ENCODE peak calls at places on chromosome X, in four cellular contexts. D, S, T and B are unnamed samples.

GRCh38 chrX:141405878-141406492 is 163.7 kb upstream of the SPANXC start:
- DNase-seq in T (no peak), D (no peak), S (peak), B (no peak)

GRCh38 chrX:72340572-72340971 is 34.9 kb upstream of the CITED1 start:
- DNase-seq in S (no peak), T (no peak), D (no peak), B (no peak)

GRCh38 chrX:135416546-135416945 is 5.2 kb upstream of the SMIM10L2A start:
- DNase-seq in D (no peak), T (no peak), S (no peak), B (no peak)

GRCh38 chrX:25519258-25519657 is 503.5 kb upstream of the ARX start:
- DNase-seq in D (no peak), T (no peak), S (no peak), B (no peak)

GRCh38 chrX:64321507-64321906 is 73.7 kb downstream of the MTMR8 start:
- DNase-seq in D (no peak), S (no peak), T (no peak), B (no peak)

GRCh38 chrX:48491809-48492208 is 15.8 kb downstream of the FTSJ1 start:
- DNase-seq in S (no peak), T (no peak), D (no peak), B (no peak)

GRCh38 chrX:131826572-131826971 is 196.5 kb upstream of the STK26 start:
- DNase-seq in S (no peak), D (no peak), T (no peak), B (no peak)

GRCh38 chrX:113644426-113644825 is 803.8 kb upstream of the AMOT start:
- DNase-seq in D (no peak), S (peak), T (no peak), B (no peak)

GRCh38 chrX:46554942-46555341 is 9.7 kb upstream of the ZNF674 start:
- DNase-seq in S (peak), T (no peak), D (no peak), B (no peak)

GRCh38 chrX:56308726-56309125 is 76.6 kb downstream of the KLF8 start:
- DNase-seq in D (no peak), T (no peak), S (no peak), B (no peak)

GRCh38 chrX:130896026-130896425 is 7.0 kb downstream of the ENOX2 start:
- DNase-seq in T (no peak), S (peak), D (no peak), B (no peak)

GRCh38 chrX:148380614-148381561 is 119.5 kb upstream of the AFF2 start:
- DNase-seq in D (peak), T (no peak), S (no peak), B (peak)

GRCh38 chrX:10612215-10612614 is 8.2 kb downstream of the MID1 start:
- DNase-seq in D (no peak), T (no peak), S (peak), B (no peak)

GRCh38 chrX:2572740-2573139 is 72.0 kb upstream of the DHRSX start:
- DNase-seq in D (no peak), S (no peak), T (no peak), B (no peak)